ENCODE peak calls at places on chromosome 12, in six cellular contexts. One of them, this sample, is unnamed.

GRCh38 chr12:30568453-30568852 is 127.2 kb downstream of the IPO8 start:
- DNase-seq in dorsolateral prefrontal cortex: no peak
- DNase-seq in mammary epithelial cell: no peak
- DNase-seq in cardiac muscle cell: no peak
- DNase-seq in IMR-90: no peak
- DNase-seq in kidney: no peak
- DNase-seq in this sample: no peak

GRCh38 chr12:4610481-4610880 is 38.4 kb downstream of the AKAP3 start:
- DNase-seq in dorsolateral prefrontal cortex: no peak
- DNase-seq in mammary epithelial cell: no peak
- DNase-seq in cardiac muscle cell: no peak
- DNase-seq in IMR-90: no peak
- DNase-seq in kidney: no peak
- DNase-seq in this sample: no peak

GRCh38 chr12:40152783-40153383 is 47.0 kb upstream of the SLC2A13 start:
- DNase-seq in dorsolateral prefrontal cortex: peak
- DNase-seq in mammary epithelial cell: peak
- DNase-seq in cardiac muscle cell: peak
- DNase-seq in IMR-90: peak
- DNase-seq in kidney: no peak
- DNase-seq in this sample: peak

GRCh38 chr12:48054955-48055821 is 50.7 kb downstream of the SENP1 start:
- DNase-seq in dorsolateral prefrontal cortex: no peak
- DNase-seq in mammary epithelial cell: no peak
- DNase-seq in cardiac muscle cell: no peak
- DNase-seq in IMR-90: no peak
- DNase-seq in kidney: no peak
- DNase-seq in this sample: no peak

GRCh38 chr12:93778306-93778705 is 101.1 kb downstream of the CRADD start:
- DNase-seq in dorsolateral prefrontal cortex: no peak
- DNase-seq in mammary epithelial cell: no peak
- DNase-seq in cardiac muscle cell: no peak
- DNase-seq in IMR-90: peak
- DNase-seq in kidney: no peak
- DNase-seq in this sample: no peak

GRCh38 chr12:107847430-107847829 is 72.9 kb downstream of the ASCL4 start:
- DNase-seq in dorsolateral prefrontal cortex: no peak
- DNase-seq in mammary epithelial cell: no peak
- DNase-seq in cardiac muscle cell: no peak
- DNase-seq in IMR-90: no peak
- DNase-seq in kidney: no peak
- DNase-seq in this sample: no peak

GRCh38 chr12:6334940-6335450 is 6.9 kb downstream of the TNFRSF1A start:
- DNase-seq in dorsolateral prefrontal cortex: no peak
- DNase-seq in mammary epithelial cell: no peak
- DNase-seq in cardiac muscle cell: no peak
- DNase-seq in IMR-90: peak
- DNase-seq in kidney: no peak
- DNase-seq in this sample: no peak

GRCh38 chr12:93245543-93245942 is 132.2 kb upstream of the NUDT4 start:
- DNase-seq in dorsolateral prefrontal cortex: no peak
- DNase-seq in mammary epithelial cell: no peak
- DNase-seq in cardiac muscle cell: no peak
- DNase-seq in IMR-90: no peak
- DNase-seq in kidney: no peak
- DNase-seq in this sample: peak

GRCh38 chr12:59030415-59030814 is 110.1 kb upstream of the LRIG3 start:
- DNase-seq in dorsolateral prefrontal cortex: no peak
- DNase-seq in mammary epithelial cell: no peak
- DNase-seq in cardiac muscle cell: no peak
- DNase-seq in IMR-90: no peak
- DNase-seq in kidney: peak
- DNase-seq in this sample: no peak

GRCh38 chr12:106289196-106289681 is 13.3 kb upstream of the TCP11L2 start:
- DNase-seq in dorsolateral prefrontal cortex: no peak
- DNase-seq in mammary epithelial cell: no peak
- DNase-seq in cardiac muscle cell: no peak
- DNase-seq in IMR-90: peak
- DNase-seq in kidney: no peak
- DNase-seq in this sample: no peak

GRCh38 chr12:20740972-20741371 is 45.8 kb downstream of the SLCO1C1 start:
- DNase-seq in dorsolateral prefrontal cortex: no peak
- DNase-seq in mammary epithelial cell: no peak
- DNase-seq in cardiac muscle cell: no peak
- DNase-seq in IMR-90: no peak
- DNase-seq in kidney: no peak
- DNase-seq in this sample: no peak

GRCh38 chr12:94829552-94829951 is 173.9 kb downstream of the NDUFA12 start:
- DNase-seq in dorsolateral prefrontal cortex: no peak
- DNase-seq in mammary epithelial cell: no peak
- DNase-seq in cardiac muscle cell: no peak
- DNase-seq in IMR-90: peak
- DNase-seq in kidney: no peak
- DNase-seq in this sample: no peak

GRCh38 chr12:65170245-65170881 is 980 bp downstream of the LEMD3 start:
- DNase-seq in dorsolateral prefrontal cortex: peak
- DNase-seq in mammary epithelial cell: peak
- DNase-seq in cardiac muscle cell: peak
- DNase-seq in IMR-90: peak
- DNase-seq in kidney: peak
- DNase-seq in this sample: peak

GRCh38 chr12:120539303-120539702 is 5.1 kb downstream of the RNF10 start:
- DNase-seq in dorsolateral prefrontal cortex: no peak
- DNase-seq in mammary epithelial cell: peak
- DNase-seq in cardiac muscle cell: no peak
- DNase-seq in IMR-90: peak
- DNase-seq in kidney: no peak
- DNase-seq in this sample: no peak

GRCh38 chr12:89185889-89186288 is 166.4 kb downstream of the DUSP6 start:
- DNase-seq in dorsolateral prefrontal cortex: no peak
- DNase-seq in mammary epithelial cell: peak
- DNase-seq in cardiac muscle cell: no peak
- DNase-seq in IMR-90: peak
- DNase-seq in kidney: no peak
- DNase-seq in this sample: no peak

GRCh38 chr12:56151672-56152131 is 685 bp upstream of the MYL6B start:
- DNase-seq in dorsolateral prefrontal cortex: peak
- DNase-seq in mammary epithelial cell: peak
- DNase-seq in cardiac muscle cell: peak
- DNase-seq in IMR-90: no peak
- DNase-seq in kidney: peak
- DNase-seq in this sample: peak

GRCh38 chr12:71439613-71440392 is at the start of gene LGR5:
- DNase-seq in dorsolateral prefrontal cortex: peak
- DNase-seq in mammary epithelial cell: peak
- DNase-seq in cardiac muscle cell: peak
- DNase-seq in IMR-90: peak
- DNase-seq in kidney: peak
- DNase-seq in this sample: no peak

GRCh38 chr12:124994435-124994975 is 1.1 kb downstream of the BRI3BP start:
- DNase-seq in dorsolateral prefrontal cortex: no peak
- DNase-seq in mammary epithelial cell: no peak
- DNase-seq in cardiac muscle cell: no peak
- DNase-seq in IMR-90: no peak
- DNase-seq in kidney: no peak
- DNase-seq in this sample: no peak

GRCh38 chr12:132185698-132186097 is 41.4 kb downstream of the NOC4L start:
- DNase-seq in dorsolateral prefrontal cortex: no peak
- DNase-seq in mammary epithelial cell: no peak
- DNase-seq in cardiac muscle cell: no peak
- DNase-seq in IMR-90: no peak
- DNase-seq in kidney: peak
- DNase-seq in this sample: peak

GRCh38 chr12:19546611-19547162 is 107.4 kb downstream of the AEBP2 start:
- DNase-seq in dorsolateral prefrontal cortex: no peak
- DNase-seq in mammary epithelial cell: peak
- DNase-seq in cardiac muscle cell: no peak
- DNase-seq in IMR-90: peak
- DNase-seq in kidney: no peak
- DNase-seq in this sample: no peak

GRCh38 chr12:45991289-45992249 is 1.2 kb upstream of the SCAF11 start:
- DNase-seq in dorsolateral prefrontal cortex: peak
- DNase-seq in mammary epithelial cell: peak
- DNase-seq in cardiac muscle cell: peak
- DNase-seq in IMR-90: peak
- DNase-seq in kidney: peak
- DNase-seq in this sample: peak

GRCh38 chr12:61523276-61523992 is 736.8 kb upstream of the USP15 start:
- DNase-seq in dorsolateral prefrontal cortex: no peak
- DNase-seq in mammary epithelial cell: no peak
- DNase-seq in cardiac muscle cell: no peak
- DNase-seq in IMR-90: no peak
- DNase-seq in kidney: no peak
- DNase-seq in this sample: no peak

GRCh38 chr12:121223283-121223946 is 13.5 kb downstream of the P2RX4 start:
- DNase-seq in dorsolateral prefrontal cortex: peak
- DNase-seq in mammary epithelial cell: peak
- DNase-seq in cardiac muscle cell: no peak
- DNase-seq in IMR-90: no peak
- DNase-seq in kidney: peak
- DNase-seq in this sample: peak

DNA sequence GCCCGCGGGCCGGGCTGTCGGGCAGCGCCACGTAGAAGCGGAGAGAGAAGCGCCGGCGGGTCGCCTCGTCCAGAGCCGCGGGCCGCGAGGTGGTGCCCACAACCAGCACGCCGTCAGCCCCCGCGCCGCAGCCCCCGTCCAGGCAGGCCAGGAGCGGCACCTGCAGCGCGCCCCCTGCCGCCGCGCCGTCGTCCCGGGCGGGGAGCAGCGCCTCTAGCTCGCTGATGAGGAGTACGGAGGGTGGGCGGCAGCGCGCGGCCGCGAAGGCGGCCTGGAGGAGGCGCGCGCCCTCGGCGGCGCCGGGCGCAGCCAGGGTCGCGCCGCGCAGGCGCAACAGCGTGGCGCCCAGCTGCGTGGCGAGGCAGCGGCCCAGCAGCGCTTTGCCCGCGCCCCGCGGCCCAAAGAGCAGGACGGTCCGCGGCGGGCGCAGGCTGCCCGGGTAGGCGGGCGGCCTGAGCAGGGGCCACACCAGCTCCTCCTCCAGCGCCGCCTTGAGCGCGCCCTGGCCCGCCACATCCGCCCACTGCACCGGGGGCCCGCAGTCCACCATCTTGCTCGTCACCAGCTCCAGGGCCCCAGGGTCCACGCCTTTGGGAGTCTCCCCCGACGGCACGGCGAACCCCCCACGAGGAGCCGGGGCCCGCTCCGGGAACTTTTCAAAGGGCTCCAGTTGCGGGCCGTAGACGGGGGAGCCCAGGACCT is 27.6 kb downstream of the FIGNL2 start:
- DNase-seq in dorsolateral prefrontal cortex: peak
- DNase-seq in mammary epithelial cell: no peak
- DNase-seq in cardiac muscle cell: peak
- DNase-seq in IMR-90: peak
- DNase-seq in kidney: peak
- DNase-seq in this sample: peak
- H3K27ac ChIP-seq in dorsolateral prefrontal cortex: peak
- H3K27ac ChIP-seq in mammary epithelial cell: no peak
- H3K27ac ChIP-seq in cardiac muscle cell: no peak
- H3K27ac ChIP-seq in IMR-90: peak
- H3K27ac ChIP-seq in kidney: no peak
- H3K27ac ChIP-seq in this sample: peak

DNA sequence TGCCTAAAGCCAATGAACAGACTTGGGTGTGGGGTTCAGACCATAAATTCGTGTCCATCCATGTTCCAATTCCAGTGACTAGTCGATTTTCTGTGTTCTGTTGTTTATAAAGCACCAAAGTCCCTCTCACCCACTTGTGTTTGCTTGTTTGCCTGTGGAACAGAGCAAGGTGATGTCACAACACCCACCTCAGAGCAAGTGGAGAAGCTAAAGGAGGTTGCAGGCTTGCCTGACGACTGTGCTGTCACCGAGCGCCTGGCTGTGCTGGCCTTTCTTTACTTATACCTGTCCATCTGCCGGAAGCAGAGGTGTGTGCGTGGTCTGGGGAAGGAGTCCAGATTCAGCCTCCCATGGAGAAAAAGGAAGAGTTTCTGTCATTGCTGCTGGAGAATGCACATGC is 6.0 kb downstream of the MVK start:
- DNase-seq in dorsolateral prefrontal cortex: no peak
- DNase-seq in mammary epithelial cell: no peak
- DNase-seq in cardiac muscle cell: no peak
- DNase-seq in IMR-90: no peak
- DNase-seq in kidney: no peak
- DNase-seq in this sample: no peak
- TF ChIP-seq CTCF in dorsolateral prefrontal cortex: no peak
- TF ChIP-seq CTCF in mammary epithelial cell: no peak
- TF ChIP-seq CTCF in cardiac muscle cell: no peak
- TF ChIP-seq CTCF in IMR-90: no peak
- TF ChIP-seq CTCF in kidney: no peak
- TF ChIP-seq CTCF in this sample: no peak

GRCh38 chr12:852864-853263 is 96.6 kb downstream of the RAD52 start:
- DNase-seq in dorsolateral prefrontal cortex: no peak
- DNase-seq in mammary epithelial cell: no peak
- DNase-seq in cardiac muscle cell: no peak
- DNase-seq in IMR-90: no peak
- DNase-seq in kidney: no peak
- DNase-seq in this sample: no peak
- H3K27ac ChIP-seq in dorsolateral prefrontal cortex: no peak
- H3K27ac ChIP-seq in mammary epithelial cell: peak
- H3K27ac ChIP-seq in cardiac muscle cell: peak
- H3K27ac ChIP-seq in IMR-90: no peak
- H3K27ac ChIP-seq in kidney: peak
- H3K27ac ChIP-seq in this sample: no peak

GRCh38 chr12:13959131-13959734 is 22.2 kb downstream of the GRIN2B start:
- DNase-seq in dorsolateral prefrontal cortex: no peak
- DNase-seq in mammary epithelial cell: no peak
- DNase-seq in cardiac muscle cell: no peak
- DNase-seq in IMR-90: no peak
- DNase-seq in kidney: peak
- DNase-seq in this sample: no peak

GRCh38 chr12:13957576-13957975 is 23.8 kb downstream of the GRIN2B start:
- DNase-seq in dorsolateral prefrontal cortex: no peak
- DNase-seq in mammary epithelial cell: no peak
- DNase-seq in cardiac muscle cell: no peak
- DNase-seq in IMR-90: no peak
- DNase-seq in kidney: no peak
- DNase-seq in this sample: no peak

GRCh38 chr12:13964666-13965065 is 16.7 kb downstream of the GRIN2B start:
- DNase-seq in dorsolateral prefrontal cortex: no peak
- DNase-seq in mammary epithelial cell: no peak
- DNase-seq in cardiac muscle cell: no peak
- DNase-seq in IMR-90: no peak
- DNase-seq in kidney: no peak
- DNase-seq in this sample: no peak

GRCh38 chr12:13961983-13962382 is 19.4 kb downstream of the GRIN2B start:
- DNase-seq in dorsolateral prefrontal cortex: no peak
- DNase-seq in mammary epithelial cell: no peak
- DNase-seq in cardiac muscle cell: no peak
- DNase-seq in IMR-90: no peak
- DNase-seq in kidney: no peak
- DNase-seq in this sample: no peak

DNA sequence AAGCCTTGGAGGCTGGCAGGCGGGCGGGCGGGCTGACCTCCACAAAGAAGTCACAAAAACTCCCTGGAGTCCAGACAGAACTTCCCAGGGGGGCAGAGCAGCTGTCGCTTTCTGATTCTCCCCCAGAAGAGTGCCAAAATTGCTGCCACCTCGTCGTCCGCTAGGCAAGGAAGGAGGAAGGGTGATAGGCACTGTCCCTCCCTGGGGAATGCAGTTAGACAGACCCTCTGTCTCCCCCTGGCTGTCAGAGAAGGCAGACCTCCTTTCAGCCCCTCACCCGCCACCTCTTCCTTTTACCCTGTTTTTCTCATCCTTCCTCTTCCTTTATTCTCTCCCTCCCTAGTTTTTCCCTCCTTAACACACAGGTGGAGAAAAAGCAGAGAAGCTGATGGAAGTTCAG is 18.7 kb downstream of the GRIN2B start:
- DNase-seq in dorsolateral prefrontal cortex: no peak
- DNase-seq in mammary epithelial cell: no peak
- DNase-seq in cardiac muscle cell: peak
- DNase-seq in IMR-90: no peak
- DNase-seq in kidney: no peak
- DNase-seq in this sample: no peak
- TF ChIP-seq CTCF in dorsolateral prefrontal cortex: peak
- TF ChIP-seq CTCF in mammary epithelial cell: peak
- TF ChIP-seq CTCF in cardiac muscle cell: no peak
- TF ChIP-seq CTCF in IMR-90: no peak
- TF ChIP-seq CTCF in kidney: peak
- TF ChIP-seq CTCF in this sample: no peak

This sample was measured in CD4-positive, alpha-beta T cell.